ENCODE peak calls at places on chromosomes 2 and 18, in eight cellular contexts. D, O, R, G, L, H, A and P are unnamed samples.

GRCh38 chr2:191115391-191115790 is 35.4 kb downstream of the STAT4 start:
- DNase-seq in D (no peak), O (no peak), R (no peak), G (no peak), L (no peak), H (no peak), A (no peak), P (peak)

GRCh38 chr18:76351961-76352581 is 143.0 kb downstream of the ZNF516 start:
- DNase-seq in D (peak), O (peak), R (peak), G (peak), L (no peak), H (no peak), A (peak), P (no peak)

GRCh38 chr2:176545627-176546026 is 276.4 kb downstream of the MTX2 start:
- DNase-seq in D (no peak), O (no peak), R (no peak), G (no peak), L (no peak), H (no peak), A (no peak), P (no peak)

GRCh38 chr2:107363811-107364210 is 462.9 kb upstream of the RGPD4 start:
- DNase-seq in D (no peak), O (no peak), R (no peak), G (no peak), L (no peak), H (no peak), A (no peak), P (no peak)

GRCh38 chr2:64876137-64876647 is 113.0 kb upstream of the SLC1A4 start:
- DNase-seq in D (peak), O (peak), R (peak), G (peak), L (no peak), H (no peak), A (no peak), P (peak)

GRCh38 chr2:27681844-27682243 is 18.2 kb downstream of the SLC4A1AP start:
- DNase-seq in D (peak), O (peak), R (no peak), G (no peak), L (no peak), H (no peak), A (no peak), P (no peak)

GRCh38 chr18:68778280-68778875 is 19.5 kb upstream of the CCDC102B start:
- DNase-seq in D (no peak), O (no peak), R (no peak), G (no peak), L (no peak), H (no peak), A (no peak), P (no peak)

GRCh38 chr2:37648316-37649011 is 23.0 kb downstream of the CDC42EP3 start:
- DNase-seq in D (no peak), O (no peak), R (peak), G (no peak), L (no peak), H (no peak), A (no peak), P (no peak)

GRCh38 chr2:98348066-98348561 is 1.9 kb downstream of the CNGA3 start:
- DNase-seq in D (no peak), O (no peak), R (no peak), G (peak), L (no peak), H (no peak), A (peak), P (no peak)

GRCh38 chr2:237833546-237833945 is 25.9 kb upstream of the RAMP1 start:
- DNase-seq in D (no peak), O (no peak), R (no peak), G (no peak), L (no peak), H (no peak), A (no peak), P (no peak)

GRCh38 chr2:161030260-161031063 is 129.8 kb upstream of the TANK start:
- DNase-seq in D (peak), O (no peak), R (no peak), G (no peak), L (no peak), H (no peak), A (no peak), P (peak)

GRCh38 chr18:11689972-11690570 is 1.0 kb downstream of the GNAL start:
- DNase-seq in D (no peak), O (no peak), R (no peak), G (no peak), L (no peak), H (no peak), A (no peak), P (no peak)

GRCh38 chr2:181581534-181581933 is 75.4 kb downstream of the CERKL start:
- DNase-seq in D (no peak), O (no peak), R (no peak), G (no peak), L (no peak), H (no peak), A (no peak), P (no peak)

GRCh38 chr2:33142874-33143273 is 196.1 kb downstream of the LTBP1 start:
- DNase-seq in D (no peak), O (no peak), R (no peak), G (no peak), L (peak), H (no peak), A (no peak), P (no peak)

GRCh38 chr2:165113414-165113813 is 90.4 kb downstream of the SCN3A start:
- DNase-seq in D (no peak), O (no peak), R (no peak), G (no peak), L (no peak), H (no peak), A (no peak), P (no peak)

GRCh38 chr2:196995757-196996314 is 69.3 kb upstream of the PGAP1 start:
- DNase-seq in D (no peak), O (no peak), R (no peak), G (no peak), L (no peak), H (no peak), A (no peak), P (no peak)

GRCh38 chr2:101613073-101613704 is 84.3 kb upstream of the MAP4K4 start:
- DNase-seq in D (no peak), O (no peak), R (no peak), G (no peak), L (no peak), H (no peak), A (no peak), P (no peak)

GRCh38 chr2:219464286-219465032 is 29.8 kb downstream of the SPEG start:
- DNase-seq in D (no peak), O (no peak), R (no peak), G (no peak), L (no peak), H (no peak), A (no peak), P (no peak)

GRCh38 chr2:206456078-206456769 is 12.9 kb downstream of the ADAM23 start:
- DNase-seq in D (no peak), O (no peak), R (no peak), G (no peak), L (no peak), H (no peak), A (no peak), P (no peak)

GRCh38 chr18:449374-449773 is 51.1 kb downstream of the COLEC12 start:
- DNase-seq in D (no peak), O (no peak), R (no peak), G (no peak), L (no peak), H (no peak), A (peak), P (no peak)

GRCh38 chr18:37306420-37306819 is 259.2 kb downstream of the CELF4 start:
- DNase-seq in D (no peak), O (no peak), R (no peak), G (no peak), L (no peak), H (no peak), A (no peak), P (no peak)

GRCh38 chr2:128424806-128425205 is 106.1 kb upstream of the HS6ST1 start:
- DNase-seq in D (no peak), O (no peak), R (no peak), G (no peak), L (no peak), H (no peak), A (no peak), P (no peak)

GRCh38 chr2:190533968-190534309 is 583 bp downstream of the NEMP2 start:
- DNase-seq in D (no peak), O (peak), R (no peak), G (no peak), L (no peak), H (no peak), A (peak), P (no peak)

GRCh38 chr2:239479471-239479870 is 78.7 kb upstream of the HDAC4 start:
- DNase-seq in D (no peak), O (no peak), R (no peak), G (no peak), L (no peak), H (no peak), A (no peak), P (no peak)

GRCh38 chr18:57208056-57208455 is 61.2 kb downstream of the BOD1L2 start:
- DNase-seq in D (no peak), O (peak), R (no peak), G (no peak), L (no peak), H (no peak), A (no peak), P (no peak)

GRCh38 chr2:8684885-8685696 is 3.2 kb downstream of the ID2 start:
- DNase-seq in D (no peak), O (peak), R (peak), G (peak), L (peak), H (no peak), A (peak), P (no peak)

GRCh38 chr2:7203056-7203467 is 285.9 kb downstream of the RNF144A start:
- DNase-seq in D (peak), O (peak), R (peak), G (peak), L (no peak), H (peak), A (peak), P (peak)

GRCh38 chr18:38940863-38941531 is 1375.4 kb upstream of the CELF4 start:
- DNase-seq in D (no peak), O (no peak), R (no peak), G (no peak), L (no peak), H (peak), A (no peak), P (peak)

GRCh38 chr2:74715880-74716279 is 61.8 kb downstream of the SEMA4F start:
- DNase-seq in D (no peak), O (no peak), R (no peak), G (no peak), L (no peak), H (no peak), A (no peak), P (no peak)

GRCh38 chr18:29164993-29165599 is 988.2 kb upstream of the CDH2 start:
- DNase-seq in D (peak), O (no peak), R (no peak), G (no peak), L (no peak), H (peak), A (no peak), P (peak)

GRCh38 chr2:102336502-102336945 is 19.1 kb upstream of the IL18R1 start:
- DNase-seq in D (no peak), O (no peak), R (no peak), G (no peak), L (no peak), H (peak), A (no peak), P (peak)